ENCODE peak calls at places on chromosomes 4 and X, in seven cellular contexts. One of them, this sample, is unnamed.

GRCh38 chr4:8540072-8540471 is 40.1 kb upstream of the GPR78 start:
- DNase-seq in GM23248: no peak
- DNase-seq in mesenchymal stem cell: no peak
- DNase-seq in colonic mucosa: no peak
- DNase-seq in HCT116: no peak
- DNase-seq in SK-N-SH: no peak
- DNase-seq in IMR-90: no peak
- DNase-seq in this sample: no peak

GRCh38 chr4:8647094-8647570 is 54.6 kb downstream of the CPZ start:
- DNase-seq in IMR-90: no peak
- DNase-seq in HCT116: no peak
- DNase-seq in colonic mucosa: peak
- DNase-seq in mesenchymal stem cell: no peak
- DNase-seq in SK-N-SH: no peak
- DNase-seq in GM23248: no peak
- DNase-seq in this sample: no peak

GRCh38 chr4:87270825-87271224 is 50.4 kb upstream of the KLHL8 start:
- DNase-seq in HCT116: no peak
- DNase-seq in SK-N-SH: peak
- DNase-seq in GM23248: no peak
- DNase-seq in IMR-90: no peak
- DNase-seq in mesenchymal stem cell: no peak
- DNase-seq in colonic mucosa: no peak
- DNase-seq in this sample: no peak

GRCh38 chr4:159551268-159551667 is 448.4 kb downstream of the RAPGEF2 start:
- DNase-seq in mesenchymal stem cell: peak
- DNase-seq in colonic mucosa: no peak
- DNase-seq in IMR-90: no peak
- DNase-seq in GM23248: peak
- DNase-seq in HCT116: no peak
- DNase-seq in SK-N-SH: no peak
- DNase-seq in this sample: no peak

GRCh38 chrX:25968920-25969319 is 169.2 kb upstream of the MAGEB18 start:
- DNase-seq in SK-N-SH: peak
- DNase-seq in IMR-90: no peak
- DNase-seq in mesenchymal stem cell: no peak
- DNase-seq in GM23248: no peak
- DNase-seq in HCT116: no peak
- DNase-seq in colonic mucosa: no peak
- DNase-seq in this sample: no peak

GRCh38 chrX:156003486-156004185 is 6.1 kb downstream of the IL9R start:
- DNase-seq in SK-N-SH: no peak
- DNase-seq in mesenchymal stem cell: no peak
- DNase-seq in GM23248: no peak
- DNase-seq in HCT116: no peak
- DNase-seq in colonic mucosa: no peak
- DNase-seq in IMR-90: no peak
- DNase-seq in this sample: no peak

GRCh38 chr4:80235451-80235850 is 31.0 kb upstream of the FGF5 start:
- DNase-seq in IMR-90: peak
- DNase-seq in mesenchymal stem cell: no peak
- DNase-seq in colonic mucosa: no peak
- DNase-seq in SK-N-SH: no peak
- DNase-seq in GM23248: peak
- DNase-seq in HCT116: no peak
- DNase-seq in this sample: no peak

GRCh38 chrX:138914751-138915150 is 203.2 kb upstream of the FGF13 start:
- DNase-seq in mesenchymal stem cell: no peak
- DNase-seq in IMR-90: no peak
- DNase-seq in colonic mucosa: no peak
- DNase-seq in HCT116: no peak
- DNase-seq in GM23248: peak
- DNase-seq in SK-N-SH: no peak
- DNase-seq in this sample: no peak

GRCh38 chr4:151865327-151865726 is 104.5 kb upstream of the GATB start:
- DNase-seq in colonic mucosa: peak
- DNase-seq in GM23248: peak
- DNase-seq in HCT116: no peak
- DNase-seq in IMR-90: no peak
- DNase-seq in mesenchymal stem cell: no peak
- DNase-seq in SK-N-SH: peak
- DNase-seq in this sample: peak

GRCh38 chr4:96916731-96917130 is 1076.8 kb downstream of the PDHA2 start:
- DNase-seq in SK-N-SH: peak
- DNase-seq in mesenchymal stem cell: no peak
- DNase-seq in GM23248: no peak
- DNase-seq in colonic mucosa: no peak
- DNase-seq in HCT116: no peak
- DNase-seq in IMR-90: no peak
- DNase-seq in this sample: no peak

GRCh38 chr4:187209921-187210613 is 486.4 kb upstream of the FAT1 start:
- DNase-seq in IMR-90: peak
- DNase-seq in mesenchymal stem cell: peak
- DNase-seq in colonic mucosa: no peak
- DNase-seq in SK-N-SH: no peak
- DNase-seq in HCT116: no peak
- DNase-seq in GM23248: peak
- DNase-seq in this sample: no peak

GRCh38 chrX:63434206-63434605 is 83.1 kb upstream of the SPIN4 start:
- DNase-seq in SK-N-SH: no peak
- DNase-seq in HCT116: no peak
- DNase-seq in IMR-90: no peak
- DNase-seq in colonic mucosa: no peak
- DNase-seq in GM23248: no peak
- DNase-seq in mesenchymal stem cell: no peak
- DNase-seq in this sample: no peak

GRCh38 chr4:2085496-2085901 is 26.4 kb downstream of the NAT8L start:
- DNase-seq in IMR-90: no peak
- DNase-seq in SK-N-SH: no peak
- DNase-seq in colonic mucosa: peak
- DNase-seq in GM23248: no peak
- DNase-seq in HCT116: no peak
- DNase-seq in mesenchymal stem cell: no peak
- DNase-seq in this sample: no peak

GRCh38 chrX:46311581-46312120 is 233.6 kb downstream of the ZNF674 start:
- DNase-seq in colonic mucosa: no peak
- DNase-seq in mesenchymal stem cell: no peak
- DNase-seq in GM23248: peak
- DNase-seq in IMR-90: no peak
- DNase-seq in SK-N-SH: no peak
- DNase-seq in HCT116: no peak
- DNase-seq in this sample: no peak

GRCh38 chrX:21926527-21927278 is 13.8 kb upstream of the SMS start:
- DNase-seq in IMR-90: peak
- DNase-seq in HCT116: peak
- DNase-seq in mesenchymal stem cell: peak
- DNase-seq in GM23248: peak
- DNase-seq in SK-N-SH: no peak
- DNase-seq in colonic mucosa: no peak
- DNase-seq in this sample: no peak

GRCh38 chrX:42755820-42756219 is 22.1 kb downstream of the PPP1R2C start:
- DNase-seq in colonic mucosa: no peak
- DNase-seq in IMR-90: peak
- DNase-seq in GM23248: peak
- DNase-seq in HCT116: no peak
- DNase-seq in SK-N-SH: no peak
- DNase-seq in mesenchymal stem cell: peak
- DNase-seq in this sample: peak

GRCh38 chr4:88097781-88098180 is 60.7 kb downstream of the ABCG2 start:
- DNase-seq in colonic mucosa: no peak
- DNase-seq in HCT116: no peak
- DNase-seq in mesenchymal stem cell: peak
- DNase-seq in IMR-90: peak
- DNase-seq in GM23248: no peak
- DNase-seq in SK-N-SH: no peak
- DNase-seq in this sample: no peak

GRCh38 chr4:54228064-54228527 is 997 bp upstream of the PDGFRA start:
- DNase-seq in mesenchymal stem cell: peak
- DNase-seq in HCT116: no peak
- DNase-seq in SK-N-SH: peak
- DNase-seq in colonic mucosa: peak
- DNase-seq in IMR-90: peak
- DNase-seq in GM23248: peak
- DNase-seq in this sample: no peak
- H3K9ac ChIP-seq in mesenchymal stem cell: peak
- H3K9ac ChIP-seq in HCT116: no peak
- H3K9ac ChIP-seq in SK-N-SH: peak
- H3K9ac ChIP-seq in colonic mucosa: peak
- H3K9ac ChIP-seq in IMR-90: peak
- H3K9ac ChIP-seq in GM23248: peak
- H3K9ac ChIP-seq in this sample: no peak

DNA sequence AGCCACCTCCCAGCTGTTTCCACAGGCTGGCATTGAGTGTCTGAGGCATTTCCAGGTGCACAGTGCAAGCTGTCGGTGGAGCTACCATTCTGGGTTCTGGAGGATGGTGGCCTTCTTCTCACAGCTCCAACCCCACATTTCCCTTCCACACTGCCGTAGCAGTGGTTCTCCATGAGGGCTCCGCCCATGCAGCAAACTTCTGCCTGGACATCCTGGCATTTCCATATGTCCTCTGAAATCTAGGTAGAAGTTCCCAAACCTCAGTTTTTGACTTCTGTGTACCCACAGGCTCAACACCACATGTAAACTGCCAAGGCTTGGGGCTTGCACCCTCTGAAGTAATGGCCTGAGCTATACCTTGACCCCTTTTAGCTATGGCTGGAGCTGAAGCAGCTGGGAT is 10.3 kb upstream of the FRMPD4 start:
- DNase-seq in SK-N-SH: no peak
- DNase-seq in GM23248: no peak
- DNase-seq in HCT116: no peak
- DNase-seq in mesenchymal stem cell: no peak
- DNase-seq in IMR-90: no peak
- DNase-seq in colonic mucosa: no peak
- DNase-seq in this sample: no peak
- H3K9ac ChIP-seq in SK-N-SH: no peak
- H3K9ac ChIP-seq in GM23248: no peak
- H3K9ac ChIP-seq in HCT116: no peak
- H3K9ac ChIP-seq in mesenchymal stem cell: no peak
- H3K9ac ChIP-seq in IMR-90: no peak
- H3K9ac ChIP-seq in colonic mucosa: no peak
- H3K9ac ChIP-seq in this sample: no peak

GRCh38 chr4:37978509-37978908 is 18.3 kb downstream of the PTTG2 start:
- DNase-seq in SK-N-SH: no peak
- DNase-seq in HCT116: no peak
- DNase-seq in GM23248: no peak
- DNase-seq in colonic mucosa: no peak
- DNase-seq in mesenchymal stem cell: no peak
- DNase-seq in IMR-90: no peak
- DNase-seq in this sample: no peak
- H3K9ac ChIP-seq in SK-N-SH: peak
- H3K9ac ChIP-seq in HCT116: peak
- H3K9ac ChIP-seq in GM23248: peak
- H3K9ac ChIP-seq in colonic mucosa: no peak
- H3K9ac ChIP-seq in mesenchymal stem cell: peak
- H3K9ac ChIP-seq in IMR-90: no peak
- H3K9ac ChIP-seq in this sample: peak

GRCh38 chr4:153084249-153084648 is 120.0 kb upstream of the TRIM2 start:
- DNase-seq in IMR-90: no peak
- DNase-seq in HCT116: no peak
- DNase-seq in SK-N-SH: no peak
- DNase-seq in GM23248: no peak
- DNase-seq in colonic mucosa: no peak
- DNase-seq in mesenchymal stem cell: no peak
- DNase-seq in this sample: no peak

GRCh38 chr4:153084939-153085630 is 119.2 kb upstream of the TRIM2 start:
- DNase-seq in IMR-90: peak
- DNase-seq in GM23248: peak
- DNase-seq in HCT116: peak
- DNase-seq in mesenchymal stem cell: peak
- DNase-seq in SK-N-SH: peak
- DNase-seq in colonic mucosa: peak
- DNase-seq in this sample: peak

GRCh38 chr4:153082322-153083301 is 121.6 kb upstream of the TRIM2 start:
- DNase-seq in HCT116: no peak
- DNase-seq in colonic mucosa: no peak
- DNase-seq in GM23248: no peak
- DNase-seq in mesenchymal stem cell: peak
- DNase-seq in IMR-90: no peak
- DNase-seq in SK-N-SH: no peak
- DNase-seq in this sample: no peak

GRCh38 chr4:153081693-153082092 is 122.5 kb upstream of the TRIM2 start:
- DNase-seq in SK-N-SH: no peak
- DNase-seq in mesenchymal stem cell: no peak
- DNase-seq in IMR-90: no peak
- DNase-seq in HCT116: no peak
- DNase-seq in GM23248: no peak
- DNase-seq in colonic mucosa: no peak
- DNase-seq in this sample: no peak

GRCh38 chr4:153083447-153083921 is 120.8 kb upstream of the TRIM2 start:
- DNase-seq in HCT116: peak
- DNase-seq in colonic mucosa: peak
- DNase-seq in SK-N-SH: peak
- DNase-seq in GM23248: peak
- DNase-seq in mesenchymal stem cell: peak
- DNase-seq in IMR-90: peak
- DNase-seq in this sample: peak
- H3K9ac ChIP-seq in HCT116: no peak
- H3K9ac ChIP-seq in colonic mucosa: no peak
- H3K9ac ChIP-seq in SK-N-SH: no peak
- H3K9ac ChIP-seq in GM23248: peak
- H3K9ac ChIP-seq in mesenchymal stem cell: peak
- H3K9ac ChIP-seq in IMR-90: peak
- H3K9ac ChIP-seq in this sample: no peak

DNA sequence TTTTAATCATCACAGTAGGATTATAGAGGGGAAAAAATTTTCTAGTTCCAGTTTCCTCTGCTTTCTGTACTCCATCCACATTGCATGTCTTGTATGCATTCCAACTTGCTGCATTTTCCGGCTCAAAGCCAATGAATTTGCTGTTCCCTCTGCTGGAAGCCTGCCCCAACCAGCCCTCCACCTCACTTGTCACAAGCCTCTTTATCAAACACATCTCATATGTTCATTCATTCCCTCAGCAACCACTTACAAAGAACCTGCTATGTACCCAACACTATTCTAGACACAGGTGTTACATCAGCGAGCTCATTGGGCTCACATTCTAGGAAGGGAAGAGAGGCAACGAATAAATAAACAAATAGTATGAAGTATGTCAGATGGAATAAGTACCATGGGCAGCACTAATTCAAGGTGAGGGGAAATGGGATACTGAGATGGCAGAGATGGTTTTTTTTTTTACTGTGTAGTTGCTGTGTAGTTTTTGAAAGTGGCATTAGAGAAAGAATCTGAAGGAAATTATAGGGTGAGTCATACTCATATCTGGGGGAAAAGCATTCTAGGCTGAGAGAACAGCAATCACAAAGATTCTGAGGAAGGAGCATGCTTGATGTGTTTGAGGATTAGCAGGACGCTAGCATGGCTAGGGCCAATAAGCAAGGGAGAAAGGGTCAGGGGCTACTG is 332.5 kb downstream of the PDGFC start:
- DNase-seq in HCT116: no peak
- DNase-seq in GM23248: peak
- DNase-seq in IMR-90: peak
- DNase-seq in SK-N-SH: no peak
- DNase-seq in mesenchymal stem cell: peak
- DNase-seq in colonic mucosa: no peak
- DNase-seq in this sample: no peak
- H3K9ac ChIP-seq in HCT116: no peak
- H3K9ac ChIP-seq in GM23248: no peak
- H3K9ac ChIP-seq in IMR-90: no peak
- H3K9ac ChIP-seq in SK-N-SH: peak
- H3K9ac ChIP-seq in mesenchymal stem cell: no peak
- H3K9ac ChIP-seq in colonic mucosa: no peak
- H3K9ac ChIP-seq in this sample: no peak